ENCODE peak calls at places on chromosomes 2 and 18, in six cellular contexts. W is H1, P is IMR-90, A is neuronal stem cell, T is H9, N is trophoblast cell. X is an unnamed sample.
A peak's percentile ranks its signal among the peaks of the same experiment; 100 is the strongest.

GRCh38 chr2:196170681-196171247 is 614 bp downstream of the STK17B start:
- DNase-seq in N (peak; percentile 59), A (peak; percentile 17), T (peak; percentile 29), W (no peak), P (peak; percentile 60), X (peak; percentile 68)

GRCh38 chr2:137689549-137689948 is 274.7 kb upstream of the HNMT start:
- DNase-seq in W (no peak), A (no peak), N (no peak), P (no peak), T (no peak), X (peak; percentile 79)

GRCh38 chr18:45962461-45962860 is 4.7 kb downstream of the EPG5 start:
- DNase-seq in P (peak; percentile 77), T (no peak), N (peak; percentile 71), A (no peak), W (no peak), X (peak; percentile 71)

GRCh38 chr2:138432971-138433370 is 68.6 kb upstream of the SPOPL start:
- DNase-seq in P (peak; percentile 45), N (no peak), W (no peak), A (no peak), T (no peak), X (no peak)

GRCh38 chr2:159946326-159946992 is 116.0 kb downstream of the PLA2R1 start:
- DNase-seq in P (peak; percentile 21), N (no peak), W (no peak), T (no peak), A (no peak), X (no peak)

GRCh38 chr18:657311-657997 is at the start of gene TYMS:
- DNase-seq in N (peak; percentile 38), T (peak; percentile 76), W (no peak), P (peak; percentile 51), A (peak; percentile 62), X (peak; percentile 57)

GRCh38 chr2:212001280-212001679 is 537.3 kb downstream of the ERBB4 start:
- DNase-seq in N (no peak), A (no peak), P (no peak), T (no peak), W (no peak), X (no peak)

GRCh38 chr18:55306338-55306737 is 281.7 kb downstream of the TCF4 start:
- DNase-seq in A (no peak), N (no peak), W (no peak), P (no peak), T (no peak), X (no peak)

GRCh38 chr18:34707670-34708069 is 2.4 kb upstream of the DTNA start:
- DNase-seq in W (no peak), P (peak; percentile 92), T (no peak), A (no peak), N (peak; percentile 39), X (peak; percentile 95)

GRCh38 chr18:62151068-62151771 is 35.6 kb downstream of the PIGN start:
- DNase-seq in W (no peak), A (no peak), P (no peak), T (no peak), N (no peak), X (no peak)

GRCh38 chr2:23651187-23651983 is 266.4 kb downstream of the KLHL29 start:
- DNase-seq in W (no peak), T (no peak), A (no peak), N (no peak), P (peak; percentile 92), X (peak; percentile 77)

GRCh38 chr2:135742307-135742838 is 718 bp downstream of the UBXN4 start:
- DNase-seq in P (peak; percentile 64), W (no peak), T (peak; percentile 38), A (peak; percentile 48), N (peak; percentile 48), X (peak; percentile 80)

GRCh38 chr2:15935675-15936074 is 4.7 kb upstream of the MYCN start:
- DNase-seq in P (no peak), A (no peak), T (no peak), N (no peak), W (no peak), X (no peak)

GRCh38 chr2:45627911-45628310 is 16.8 kb upstream of the SRBD1 start:
- DNase-seq in W (no peak), A (no peak), T (no peak), N (no peak), P (peak; percentile 67), X (peak; percentile 76)

GRCh38 chr2:3725002-3725401 is 21.6 kb downstream of the DCDC2C start:
- DNase-seq in N (no peak), W (no peak), A (no peak), P (no peak), T (no peak), X (no peak)

GRCh38 chr2:189601043-189601442 is 20.5 kb upstream of the SLC40A1 start:
- DNase-seq in W (no peak), T (no peak), A (no peak), N (no peak), P (peak; percentile 54), X (peak; percentile 38)

GRCh38 chr2:239327536-239328305 is 73.1 kb downstream of the HDAC4 start:
- DNase-seq in T (peak; percentile 23), A (no peak), P (peak; percentile 27), N (no peak), W (no peak), X (no peak)

GRCh38 chr2:235856820-235857185 is 311.4 kb downstream of the GBX2 start:
- DNase-seq in P (no peak), T (no peak), W (no peak), A (no peak), N (no peak), X (no peak)

GRCh38 chr2:85439111-85439477 is 20.6 kb downstream of the SH2D6 start:
- DNase-seq in T (no peak), A (no peak), P (no peak), N (no peak), W (no peak), X (no peak)

GRCh38 chr2:181430406-181431199 is 26.6 kb upstream of the ITGA4 start:
- DNase-seq in W (no peak), A (no peak), T (no peak), P (peak; percentile 2), N (no peak), X (peak; percentile 12)

GRCh38 chr2:139544452-139544851 is 764.3 kb upstream of the NXPH2 start:
- DNase-seq in W (no peak), T (no peak), A (no peak), P (no peak), N (no peak), X (no peak)

GRCh38 chr2:191856111-191856876 is 9.4 kb upstream of the CAVIN2 start:
- DNase-seq in A (no peak), W (no peak), T (no peak), P (no peak), N (no peak), X (no peak)

GRCh38 chr2:217995741-217996141 is 7.1 kb downstream of the TNS1 start:
- DNase-seq in N (no peak), A (no peak), T (no peak), P (no peak), W (no peak), X (no peak)
- H3K14ac ChIP-seq in N (peak overlapping the region; percentile 14), A (peak overlapping the region; percentile 67), T (no peak overlapping the region), P (peak overlapping the region; percentile 60), W (no peak overlapping the region), X (no peak overlapping the region)

GRCh38 chr2:148614024-148614331 is 30.6 kb upstream of the EPC2 start:
- DNase-seq in T (peak; percentile 62), P (no peak), A (peak; percentile 54), N (peak; percentile 43), W (no peak), X (no peak)

GRCh38 chr2:148613231-148614023 is 31.1 kb upstream of the EPC2 start:
- DNase-seq in T (no peak), N (peak; percentile 85), W (no peak), A (no peak), P (no peak), X (peak; percentile 44)

GRCh38 chr2:148615446-148615845 is 29.1 kb upstream of the EPC2 start:
- DNase-seq in W (no peak), N (no peak), T (peak; percentile 42), P (no peak), A (no peak), X (peak; percentile 47)

GRCh38 chr2:148616696-148617095 is 27.9 kb upstream of the EPC2 start:
- DNase-seq in N (no peak), P (no peak), A (no peak), T (no peak), W (no peak), X (peak; percentile 16)

GRCh38 chr2:148614332-148615049 is 30.1 kb upstream of the EPC2 start:
- DNase-seq in W (peak; percentile 36), T (no peak), N (peak; percentile 98), A (no peak), P (peak; percentile 39), X (peak; percentile 80)
- H2BK5ac ChIP-seq in W (peak overlapping the region; percentile 89), T (no peak overlapping the region), N (peak overlapping the region; percentile 7), A (no peak overlapping the region), P (no peak overlapping the region), X (no peak overlapping the region)

DNA sequence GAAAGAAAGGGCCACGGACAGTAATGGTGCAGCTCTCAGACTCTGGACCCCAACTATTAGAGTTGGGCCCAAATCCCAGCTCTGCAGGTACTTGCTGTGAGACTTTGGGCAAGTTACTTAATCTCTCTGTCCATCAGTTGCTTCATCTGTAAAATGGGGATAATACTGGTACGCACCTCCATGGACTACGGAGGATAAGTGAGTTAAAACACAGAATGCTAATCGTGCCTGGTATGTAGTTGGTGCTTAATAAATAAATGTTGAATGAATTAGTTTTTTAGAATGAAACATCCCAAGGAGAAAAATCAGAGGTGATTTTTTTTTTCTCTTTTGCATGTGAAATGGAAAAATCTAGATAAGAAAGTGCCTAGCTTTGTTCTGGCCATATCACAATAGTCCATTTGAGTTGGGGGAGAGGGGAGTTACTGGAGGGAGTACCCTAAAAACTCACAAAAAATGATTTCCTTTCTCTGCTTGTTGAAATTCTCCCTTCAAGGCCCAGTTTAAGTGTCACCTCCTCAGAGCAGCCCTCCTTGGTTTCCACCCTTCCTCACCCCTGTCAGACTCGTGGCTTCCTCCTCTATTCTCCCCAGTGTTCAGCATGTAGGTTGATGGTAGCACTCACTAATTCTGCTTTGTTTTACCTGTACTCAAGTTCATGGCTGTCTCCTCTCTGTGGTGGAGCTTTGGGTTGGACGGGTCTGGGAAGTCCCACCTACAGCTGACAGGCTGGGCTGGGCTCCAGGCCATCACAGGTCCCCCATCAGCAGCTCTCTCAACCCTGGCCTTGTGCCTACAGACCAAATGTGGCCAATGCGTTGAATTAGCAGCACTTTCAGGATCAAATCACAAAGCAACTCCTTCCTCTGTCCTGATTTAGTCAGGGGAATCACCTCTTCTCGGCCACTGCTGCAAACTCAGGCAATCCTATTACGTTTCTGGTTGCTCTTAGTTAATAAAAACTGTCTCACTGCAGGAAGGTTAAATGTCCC is 92.8 kb upstream of the TAF1B start:
- DNase-seq in N (no peak), A (no peak), P (no peak), T (no peak), W (no peak), X (no peak)
- H3K23ac ChIP-seq in N (no peak overlapping the region), A (no peak overlapping the region), P (no peak overlapping the region), T (no peak overlapping the region), W (no peak overlapping the region), X (no peak overlapping the region)

GRCh38 chr2:29638641-29639040 is 282.7 kb downstream of the ALK start:
- DNase-seq in A (no peak), P (no peak), W (no peak), T (no peak), N (no peak), X (no peak)
- H3K14ac ChIP-seq in A (no peak overlapping the region), P (no peak overlapping the region), W (no peak overlapping the region), T (no peak overlapping the region), N (peak overlapping the region; percentile 26), X (no peak overlapping the region)

GRCh38 chr2:96882230-96882629 is 12.3 kb upstream of the SEMA4C start:
- DNase-seq in A (no peak), T (peak; percentile 65), N (peak; percentile 47), W (no peak), P (no peak), X (no peak)
- H2BK5ac ChIP-seq in A (no peak overlapping the region), T (no peak overlapping the region), N (peak overlapping the region; percentile 73), W (peak overlapping the region; percentile 95), P (no peak overlapping the region), X (no peak overlapping the region)

X was measured in mesenchymal stem cell.